ENCODE peak calls at places on chromosome 21, in ten cellular contexts. One of them, this sample, is unnamed.

GRCh38 chr21:38956006-38956405 is 150.3 kb downstream of the ETS2 start:
- DNase-seq in CD4-positive, alpha-beta memory T cell: no peak
- DNase-seq in AG04450: no peak
- DNase-seq in CD8-positive, alpha-beta memory T cell: no peak
- DNase-seq in CD8-positive, alpha-beta T cell: no peak
- DNase-seq in PC-9: no peak
- DNase-seq in SJSA1: no peak
- DNase-seq in suprapubic skin: no peak
- DNase-seq in fibroblast of mammary gland: no peak
- DNase-seq in aorta: no peak
- DNase-seq in this sample: no peak

GRCh38 chr21:43884012-43884860 is 19.2 kb downstream of the AGPAT3 start:
- DNase-seq in CD8-positive, alpha-beta T cell: no peak
- DNase-seq in AG04450: no peak
- DNase-seq in PC-9: peak; percentile 88
- DNase-seq in SJSA1: peak; percentile 94
- DNase-seq in CD8-positive, alpha-beta memory T cell: no peak
- DNase-seq in fibroblast of mammary gland: no peak
- DNase-seq in CD4-positive, alpha-beta memory T cell: peak; percentile 65
- DNase-seq in aorta: no peak
- DNase-seq in suprapubic skin: no peak
- DNase-seq in this sample: no peak

GRCh38 chr21:44858291-44858690 is 15.2 kb downstream of the PTTG1IP start:
- DNase-seq in CD8-positive, alpha-beta T cell: no peak
- DNase-seq in AG04450: no peak
- DNase-seq in fibroblast of mammary gland: no peak
- DNase-seq in suprapubic skin: peak; percentile 63
- DNase-seq in SJSA1: no peak
- DNase-seq in CD8-positive, alpha-beta memory T cell: no peak
- DNase-seq in PC-9: no peak
- DNase-seq in aorta: peak; percentile 42
- DNase-seq in CD4-positive, alpha-beta memory T cell: no peak
- DNase-seq in this sample: no peak

GRCh38 chr21:15730484-15731242 is 881 bp downstream of the USP25 start:
- DNase-seq in CD8-positive, alpha-beta T cell: peak; percentile 26
- DNase-seq in aorta: no peak
- DNase-seq in AG04450: no peak
- DNase-seq in PC-9: no peak
- DNase-seq in CD8-positive, alpha-beta memory T cell: no peak
- DNase-seq in fibroblast of mammary gland: no peak
- DNase-seq in CD4-positive, alpha-beta memory T cell: no peak
- DNase-seq in suprapubic skin: peak; percentile 63
- DNase-seq in SJSA1: no peak
- DNase-seq in this sample: no peak

GRCh38 chr21:22136770-22137169 is 1138.6 kb downstream of the NCAM2 start:
- DNase-seq in CD8-positive, alpha-beta T cell: no peak
- DNase-seq in CD8-positive, alpha-beta memory T cell: no peak
- DNase-seq in aorta: no peak
- DNase-seq in suprapubic skin: no peak
- DNase-seq in CD4-positive, alpha-beta memory T cell: no peak
- DNase-seq in AG04450: no peak
- DNase-seq in fibroblast of mammary gland: no peak
- DNase-seq in SJSA1: no peak
- DNase-seq in PC-9: no peak
- DNase-seq in this sample: no peak

GRCh38 chr21:44844256-44844655 is 26.4 kb upstream of the SUMO3 start:
- DNase-seq in CD8-positive, alpha-beta memory T cell: no peak
- DNase-seq in SJSA1: no peak
- DNase-seq in fibroblast of mammary gland: no peak
- DNase-seq in suprapubic skin: no peak
- DNase-seq in CD8-positive, alpha-beta T cell: no peak
- DNase-seq in aorta: no peak
- DNase-seq in PC-9: no peak
- DNase-seq in CD4-positive, alpha-beta memory T cell: no peak
- DNase-seq in AG04450: no peak
- DNase-seq in this sample: no peak

GRCh38 chr21:16407403-16408279 is 677.9 kb downstream of the USP25 start:
- DNase-seq in suprapubic skin: no peak
- DNase-seq in SJSA1: no peak
- DNase-seq in AG04450: no peak
- DNase-seq in PC-9: no peak
- DNase-seq in CD8-positive, alpha-beta T cell: no peak
- DNase-seq in CD4-positive, alpha-beta memory T cell: no peak
- DNase-seq in aorta: no peak
- DNase-seq in CD8-positive, alpha-beta memory T cell: no peak
- DNase-seq in fibroblast of mammary gland: no peak
- DNase-seq in this sample: no peak

GRCh38 chr21:26626187-26626586 is 53.1 kb upstream of the CYYR1 start:
- DNase-seq in suprapubic skin: no peak
- DNase-seq in aorta: no peak
- DNase-seq in CD8-positive, alpha-beta memory T cell: no peak
- DNase-seq in CD8-positive, alpha-beta T cell: no peak
- DNase-seq in AG04450: no peak
- DNase-seq in fibroblast of mammary gland: no peak
- DNase-seq in SJSA1: no peak
- DNase-seq in CD4-positive, alpha-beta memory T cell: peak; percentile 15
- DNase-seq in PC-9: no peak
- DNase-seq in this sample: no peak

GRCh38 chr21:39373634-39374033 is 24.7 kb upstream of the HMGN1 start:
- DNase-seq in aorta: no peak
- DNase-seq in suprapubic skin: no peak
- DNase-seq in AG04450: no peak
- DNase-seq in PC-9: no peak
- DNase-seq in CD8-positive, alpha-beta memory T cell: no peak
- DNase-seq in fibroblast of mammary gland: peak; percentile 49
- DNase-seq in SJSA1: no peak
- DNase-seq in CD4-positive, alpha-beta memory T cell: no peak
- DNase-seq in CD8-positive, alpha-beta T cell: peak; percentile 34
- DNase-seq in this sample: no peak

GRCh38 chr21:37047079-37047478 is 25.8 kb downstream of the PIGP start:
- DNase-seq in AG04450: no peak
- DNase-seq in CD4-positive, alpha-beta memory T cell: no peak
- DNase-seq in suprapubic skin: no peak
- DNase-seq in SJSA1: no peak
- DNase-seq in fibroblast of mammary gland: no peak
- DNase-seq in aorta: no peak
- DNase-seq in PC-9: peak; percentile 71
- DNase-seq in CD8-positive, alpha-beta memory T cell: no peak
- DNase-seq in CD8-positive, alpha-beta T cell: no peak
- DNase-seq in this sample: no peak

GRCh38 chr21:32383812-32384211 is 9.0 kb downstream of the URB1 start:
- DNase-seq in aorta: no peak
- DNase-seq in CD8-positive, alpha-beta T cell: no peak
- DNase-seq in SJSA1: no peak
- DNase-seq in PC-9: no peak
- DNase-seq in CD8-positive, alpha-beta memory T cell: no peak
- DNase-seq in CD4-positive, alpha-beta memory T cell: no peak
- DNase-seq in fibroblast of mammary gland: no peak
- DNase-seq in suprapubic skin: no peak
- DNase-seq in AG04450: no peak
- DNase-seq in this sample: no peak

GRCh38 chr21:32382108-32382601 is 10.7 kb downstream of the URB1 start:
- DNase-seq in CD4-positive, alpha-beta memory T cell: no peak
- DNase-seq in SJSA1: no peak
- DNase-seq in CD8-positive, alpha-beta T cell: no peak
- DNase-seq in fibroblast of mammary gland: peak; percentile 38
- DNase-seq in CD8-positive, alpha-beta memory T cell: no peak
- DNase-seq in aorta: no peak
- DNase-seq in suprapubic skin: no peak
- DNase-seq in PC-9: no peak
- DNase-seq in AG04450: no peak
- DNase-seq in this sample: no peak

GRCh38 chr21:32380940-32381339 is 11.9 kb downstream of the URB1 start:
- DNase-seq in aorta: no peak
- DNase-seq in CD8-positive, alpha-beta memory T cell: no peak
- DNase-seq in SJSA1: no peak
- DNase-seq in CD8-positive, alpha-beta T cell: no peak
- DNase-seq in fibroblast of mammary gland: no peak
- DNase-seq in suprapubic skin: peak; percentile 26
- DNase-seq in PC-9: no peak
- DNase-seq in CD4-positive, alpha-beta memory T cell: no peak
- DNase-seq in AG04450: no peak
- DNase-seq in this sample: no peak

GRCh38 chr21:32378956-32379355 is 13.9 kb downstream of the URB1 start:
- DNase-seq in aorta: no peak
- DNase-seq in CD8-positive, alpha-beta T cell: no peak
- DNase-seq in PC-9: no peak
- DNase-seq in AG04450: no peak
- DNase-seq in SJSA1: no peak
- DNase-seq in fibroblast of mammary gland: no peak
- DNase-seq in CD8-positive, alpha-beta memory T cell: no peak
- DNase-seq in suprapubic skin: peak; percentile 42
- DNase-seq in CD4-positive, alpha-beta memory T cell: no peak
- DNase-seq in this sample: no peak

GRCh38 chr21:32381571-32381970 is 11.2 kb downstream of the URB1 start:
- DNase-seq in CD8-positive, alpha-beta memory T cell: no peak
- DNase-seq in CD4-positive, alpha-beta memory T cell: no peak
- DNase-seq in PC-9: no peak
- DNase-seq in AG04450: no peak
- DNase-seq in suprapubic skin: no peak
- DNase-seq in CD8-positive, alpha-beta T cell: no peak
- DNase-seq in fibroblast of mammary gland: no peak
- DNase-seq in SJSA1: no peak
- DNase-seq in aorta: no peak
- DNase-seq in this sample: no peak
- H3K4me3 ChIP-seq in CD8-positive, alpha-beta memory T cell: no peak overlapping the region
- H3K4me3 ChIP-seq in CD4-positive, alpha-beta memory T cell: no peak overlapping the region
- H3K4me3 ChIP-seq in PC-9: no peak overlapping the region
- H3K4me3 ChIP-seq in AG04450: no peak overlapping the region
- H3K4me3 ChIP-seq in suprapubic skin: no peak overlapping the region
- H3K4me3 ChIP-seq in CD8-positive, alpha-beta T cell: no peak overlapping the region
- H3K4me3 ChIP-seq in fibroblast of mammary gland: no peak overlapping the region
- H3K4me3 ChIP-seq in SJSA1: no peak overlapping the region
- H3K4me3 ChIP-seq in aorta: no peak overlapping the region
- H3K4me3 ChIP-seq in this sample: no peak overlapping the region

DNA sequence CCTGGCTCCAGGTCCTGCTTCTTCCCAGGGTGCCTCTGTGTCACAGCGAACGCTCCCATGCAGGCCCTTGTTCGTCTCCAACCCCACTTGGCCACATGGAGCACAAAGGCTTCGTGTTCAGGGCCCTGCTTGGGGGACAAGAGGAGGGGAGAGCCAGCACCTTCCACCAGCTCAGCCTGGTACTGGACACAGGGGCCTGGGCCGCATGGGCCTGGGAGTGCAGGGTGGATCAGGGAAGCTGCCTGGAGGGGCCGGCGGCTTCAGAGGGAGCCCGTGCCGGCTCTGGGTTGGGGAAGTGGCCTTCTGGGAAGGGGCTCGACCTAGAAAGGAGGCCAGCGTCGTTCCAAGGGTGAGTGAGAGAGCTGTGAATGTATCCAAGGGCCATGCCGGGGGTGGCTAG is 53.0 kb downstream of the UMODL1 start:
- DNase-seq in suprapubic skin: no peak
- DNase-seq in fibroblast of mammary gland: no peak
- DNase-seq in SJSA1: no peak
- DNase-seq in PC-9: no peak
- DNase-seq in CD8-positive, alpha-beta memory T cell: no peak
- DNase-seq in aorta: no peak
- DNase-seq in CD8-positive, alpha-beta T cell: no peak
- DNase-seq in AG04450: no peak
- DNase-seq in CD4-positive, alpha-beta memory T cell: no peak
- DNase-seq in this sample: no peak
- H3K4me3 ChIP-seq in suprapubic skin: no peak overlapping the region
- H3K4me3 ChIP-seq in fibroblast of mammary gland: no peak overlapping the region
- H3K4me3 ChIP-seq in SJSA1: no peak overlapping the region
- H3K4me3 ChIP-seq in PC-9: no peak overlapping the region
- H3K4me3 ChIP-seq in CD8-positive, alpha-beta memory T cell: no peak overlapping the region
- H3K4me3 ChIP-seq in aorta: no peak overlapping the region
- H3K4me3 ChIP-seq in CD8-positive, alpha-beta T cell: no peak overlapping the region
- H3K4me3 ChIP-seq in AG04450: no peak overlapping the region
- H3K4me3 ChIP-seq in CD4-positive, alpha-beta memory T cell: no peak overlapping the region
- H3K4me3 ChIP-seq in this sample: no peak overlapping the region

GRCh38 chr21:35102488-35103407 is 53.6 kb upstream of the RUNX1 start:
- DNase-seq in SJSA1: no peak
- DNase-seq in AG04450: no peak
- DNase-seq in CD8-positive, alpha-beta memory T cell: no peak
- DNase-seq in suprapubic skin: no peak
- DNase-seq in PC-9: no peak
- DNase-seq in fibroblast of mammary gland: no peak
- DNase-seq in CD8-positive, alpha-beta T cell: peak; percentile 73
- DNase-seq in CD4-positive, alpha-beta memory T cell: peak; percentile 49
- DNase-seq in aorta: no peak
- DNase-seq in this sample: peak; percentile 76
- H3K4me3 ChIP-seq in SJSA1: no peak overlapping the region
- H3K4me3 ChIP-seq in AG04450: no peak overlapping the region
- H3K4me3 ChIP-seq in CD8-positive, alpha-beta memory T cell: no peak overlapping the region
- H3K4me3 ChIP-seq in suprapubic skin: no peak overlapping the region
- H3K4me3 ChIP-seq in PC-9: no peak overlapping the region
- H3K4me3 ChIP-seq in fibroblast of mammary gland: no peak overlapping the region
- H3K4me3 ChIP-seq in CD8-positive, alpha-beta T cell: no peak overlapping the region
- H3K4me3 ChIP-seq in CD4-positive, alpha-beta memory T cell: no peak overlapping the region
- H3K4me3 ChIP-seq in aorta: no peak overlapping the region
- H3K4me3 ChIP-seq in this sample: no peak overlapping the region

DNA sequence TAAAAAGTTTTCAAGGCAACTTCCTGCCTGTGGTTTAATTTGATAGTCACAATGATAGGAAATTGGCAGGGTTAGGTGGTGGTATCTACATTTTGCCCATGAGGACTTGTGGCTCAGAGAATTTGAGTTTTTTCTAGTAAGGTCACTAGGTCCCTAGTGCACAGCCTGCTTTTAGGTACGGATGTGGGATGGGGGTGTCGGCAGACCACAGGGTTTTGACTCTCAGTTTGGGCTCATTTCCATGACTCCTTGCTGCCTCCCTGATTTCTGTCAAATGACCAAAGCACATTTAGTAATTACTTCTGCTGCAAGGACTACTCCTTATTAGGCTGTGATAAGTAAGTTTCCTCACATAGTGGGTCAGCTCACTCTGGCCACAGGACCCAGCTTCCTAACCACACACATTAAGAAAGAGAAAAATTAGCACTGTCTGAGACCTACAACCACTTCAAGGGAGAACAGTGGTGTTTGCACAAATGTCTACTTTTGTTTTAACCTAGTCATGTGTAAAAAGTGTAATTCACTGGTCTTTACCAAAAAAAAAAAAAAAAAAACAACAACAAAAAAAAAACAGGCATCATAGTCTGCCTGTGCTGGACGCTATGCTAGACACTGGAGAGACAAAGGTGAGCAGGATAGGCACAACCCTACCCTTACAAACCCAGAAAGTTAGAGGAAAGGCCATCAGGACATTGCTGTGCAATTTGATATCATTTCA is 43.7 kb downstream of the MRPL39 start:
- DNase-seq in CD8-positive, alpha-beta T cell: peak; percentile 30
- DNase-seq in aorta: no peak
- DNase-seq in CD8-positive, alpha-beta memory T cell: peak; percentile 54
- DNase-seq in fibroblast of mammary gland: no peak
- DNase-seq in SJSA1: no peak
- DNase-seq in AG04450: no peak
- DNase-seq in CD4-positive, alpha-beta memory T cell: peak; percentile 63
- DNase-seq in suprapubic skin: no peak
- DNase-seq in PC-9: no peak
- DNase-seq in this sample: peak; percentile 44
- H3K4me3 ChIP-seq in CD8-positive, alpha-beta T cell: no peak overlapping the region
- H3K4me3 ChIP-seq in aorta: no peak overlapping the region
- H3K4me3 ChIP-seq in CD8-positive, alpha-beta memory T cell: peak overlapping the region; percentile 63
- H3K4me3 ChIP-seq in fibroblast of mammary gland: peak overlapping the region; percentile 65
- H3K4me3 ChIP-seq in SJSA1: peak overlapping the region; percentile 58
- H3K4me3 ChIP-seq in AG04450: peak overlapping the region; percentile 80
- H3K4me3 ChIP-seq in CD4-positive, alpha-beta memory T cell: peak overlapping the region; percentile 63
- H3K4me3 ChIP-seq in suprapubic skin: no peak overlapping the region
- H3K4me3 ChIP-seq in PC-9: no peak overlapping the region
- H3K4me3 ChIP-seq in this sample: no peak overlapping the region